ENCODE peak calls at places on chromosomes 6 and 20, in seven cellular contexts. G is dermis blood vessel endothelial cell, L is nephron progenitor cell, S is pancreas, H is neural progenitor cell, E is activated T-cell treated with anti-CD3 and anti-CD28 coated beads for 48 hours, Z is NCI-H1092. B is an unnamed sample.

GRCh38 chr20:64223526-64224067 is 32.0 kb upstream of the PCMTD2 start:
- DNase-seq in E (no peak), L (peak), G (peak), H (peak), S (no peak), Z (no peak), B (no peak)

GRCh38 chr6:95365454-95365853 is 211.9 kb upstream of the MANEA start:
- DNase-seq in H (peak), Z (no peak), L (no peak), G (no peak), E (no peak), S (no peak), B (no peak)

GRCh38 chr6:116251568-116252384 is 2.1 kb downstream of the TSPYL4 start:
- DNase-seq in L (no peak), H (peak), Z (no peak), G (peak), E (no peak), S (no peak), B (no peak)

GRCh38 chr6:26243742-26244141 is 121.3 kb upstream of the BTN3A2 start:
- DNase-seq in E (no peak), S (no peak), Z (no peak), G (no peak), H (no peak), L (no peak), B (no peak)

GRCh38 chr6:107435798-107436197 is 23.6 kb downstream of the PDSS2 start:
- DNase-seq in E (no peak), Z (no peak), H (no peak), L (no peak), G (peak), S (no peak), B (no peak)

GRCh38 chr6:30687659-30688431 is 1.4 kb upstream of the PPP1R18 start:
- DNase-seq in E (no peak), Z (no peak), L (no peak), G (peak), S (no peak), H (no peak), B (no peak)

GRCh38 chr6:56524891-56525703 is 117.6 kb downstream of the DST start:
- DNase-seq in E (no peak), G (no peak), H (no peak), L (no peak), S (no peak), Z (no peak), B (no peak)

GRCh38 chr6:75396005-75396800 is 97.4 kb downstream of the FILIP1 start:
- DNase-seq in H (no peak), G (no peak), E (no peak), L (no peak), S (no peak), Z (no peak), B (no peak)

GRCh38 chr6:53424300-53424699 is 75.5 kb upstream of the ELOVL5 start:
- DNase-seq in G (no peak), L (no peak), S (no peak), H (no peak), Z (no peak), E (no peak), B (no peak)

GRCh38 chr6:135163440-135163738 is 17.7 kb upstream of the MYB start:
- DNase-seq in G (no peak), E (peak), S (no peak), L (no peak), Z (no peak), H (no peak), B (no peak)

GRCh38 chr6:37127961-37128862 is 41.7 kb upstream of the PIM1 start:
- DNase-seq in H (no peak), S (no peak), Z (no peak), E (no peak), G (no peak), L (no peak), B (peak)

GRCh38 chr6:159097256-159097655 is 52.5 kb upstream of the TAGAP start:
- DNase-seq in E (peak), G (no peak), Z (no peak), L (no peak), S (no peak), H (no peak), B (no peak)

GRCh38 chr6:159056432-159056831 is 11.6 kb upstream of the TAGAP start:
- DNase-seq in Z (no peak), L (no peak), E (no peak), G (no peak), S (no peak), H (no peak), B (no peak)

GRCh38 chr6:37303891-37304503 is 46.1 kb upstream of the TMEM217 start:
- DNase-seq in E (no peak), S (no peak), G (peak), Z (no peak), L (peak), H (peak), B (no peak)

GRCh38 chr6:110181131-110182027 is 1.2 kb downstream of the CDC40 start:
- DNase-seq in E (no peak), L (no peak), H (no peak), Z (no peak), G (peak), S (no peak), B (no peak)

GRCh38 chr6:151806757-151807512 is 547 bp upstream of the ESR1 start:
- DNase-seq in Z (no peak), L (peak), E (no peak), G (no peak), S (no peak), H (no peak), B (no peak)

GRCh38 chr20:25360631-25361286 is 29.9 kb downstream of the ABHD12 start:
- DNase-seq in L (no peak), E (no peak), H (no peak), S (no peak), Z (no peak), G (peak), B (no peak)

GRCh38 chr6:37173573-37174195 is 3.7 kb downstream of the PIM1 start:
- DNase-seq in Z (no peak), L (no peak), H (no peak), G (no peak), S (no peak), E (no peak), B (no peak)

GRCh38 chr20:8021541-8022269 is 2.1 kb upstream of the TMX4 start:
- DNase-seq in Z (no peak), L (no peak), S (no peak), G (no peak), E (no peak), H (no peak), B (no peak)

GRCh38 chr6:37020426-37021211 is 15.2 kb downstream of the FGD2 start:
- DNase-seq in S (peak), Z (no peak), H (no peak), G (no peak), L (no peak), E (no peak), B (no peak)

GRCh38 chr6:22575190-22575589 is 5.8 kb downstream of the HDGFL1 start:
- DNase-seq in G (peak), H (no peak), Z (no peak), E (no peak), S (no peak), L (no peak), B (no peak)

GRCh38 chr6:36546664-36546957 is 668 bp downstream of the STK38 start:
- DNase-seq in G (no peak), Z (no peak), H (no peak), E (no peak), S (no peak), L (no peak), B (no peak)

GRCh38 chr6:31081872-31082271 is 30.5 kb downstream of the C6orf15 start:
- DNase-seq in G (no peak), E (no peak), L (no peak), H (no peak), S (no peak), Z (no peak), B (no peak)